ENCODE peak calls at places on chromosomes 7 and 10, in four cellular contexts. F is effector CD4-positive, alpha-beta T cell; N is iPS-NIHi11; D is iris pigment epithelial cell. I is an unnamed sample.

GRCh38 chr7:140883378-140883777 is 41.4 kb downstream of the BRAF start:
- DNase-seq in F (no peak), N (no peak), D (no peak), I (no peak)

GRCh38 chr7:140033036-140033435 is 29.7 kb downstream of the PARP12 start:
- DNase-seq in F (no peak), N (no peak), D (peak), I (no peak)

GRCh38 chr7:127887096-127887495 is 144.1 kb downstream of the LRRC4 start:
- DNase-seq in F (no peak), N (no peak), D (no peak), I (no peak)

GRCh38 chr10:124259139-124259825 is 159.4 kb downstream of the OAT start:
- DNase-seq in F (no peak), N (peak), D (no peak), I (no peak)

GRCh38 chr10:89332092-89332633 is 4.4 kb downstream of the IFIT3 start:
- DNase-seq in F (no peak), N (no peak), D (peak), I (no peak)

GRCh38 chr10:114694735-114695134 is 36.7 kb upstream of the ABLIM1 start:
- DNase-seq in F (no peak), N (peak), D (peak), I (peak)

GRCh38 chr10:79374312-79375191 is 27.3 kb downstream of the PPIF start:
- DNase-seq in F (peak), N (peak), D (peak), I (peak)

GRCh38 chr7:140595468-140596147 is 45.0 kb downstream of the DENND2A start:
- DNase-seq in F (no peak), N (no peak), D (no peak), I (no peak)

GRCh38 chr10:58435297-58435696 is 50.1 kb downstream of the TFAM start:
- DNase-seq in F (no peak), N (peak), D (peak), I (no peak)

GRCh38 chr10:6297951-6298381 is 95.2 kb downstream of the PFKFB3 start:
- DNase-seq in F (no peak), N (no peak), D (peak), I (no peak)

GRCh38 chr7:88111136-88111748 is 108.6 kb downstream of the SRI start:
- DNase-seq in F (no peak), N (peak), D (peak), I (peak)

GRCh38 chr7:104943502-104944343 is 70.3 kb upstream of the KMT2E start:
- DNase-seq in F (peak), N (peak), D (peak), I (no peak)

GRCh38 chr7:135801045-135801693 is 52.6 kb upstream of the FAM180A start:
- DNase-seq in F (peak), N (peak), D (peak), I (peak)

GRCh38 chr10:26911811-26912461 is 51.2 kb upstream of the ABI1 start:
- DNase-seq in F (no peak), N (no peak), D (no peak), I (no peak)

GRCh38 chr7:130365511-130366441 is 14.5 kb upstream of the CPA1 start:
- DNase-seq in F (no peak), N (peak), D (peak), I (no peak)

GRCh38 chr10:16891375-16892313 is 74.4 kb upstream of the RSU1 start:
- DNase-seq in F (peak), N (peak), D (peak), I (peak)

I was measured in neuronal stem cell.